ENCODE peak calls at places on chromosomes 3 and 15, in five cellular contexts. U is NCI-H187; W is GM10248; H is effector memory CD4-positive, alpha-beta T cell; J is caudate nucleus. S is an unnamed sample.

GRCh38 chr3:143311096-143311495 is 191.5 kb downstream of the CHST2 start:
- DNase-seq in H (no peak), J (no peak), W (no peak), U (no peak), S (no peak)

GRCh38 chr3:182389041-182389815 is 404.1 kb upstream of the ATP11B start:
- DNase-seq in W (no peak), J (no peak), U (peak), H (no peak), S (no peak)

GRCh38 chr3:157452097-157452496 is 15.4 kb downstream of the PTX3 start:
- DNase-seq in H (no peak), U (no peak), J (no peak), W (no peak), S (no peak)

GRCh38 chr15:62482715-62483429 is 317.8 kb upstream of the C2CD4B start:
- DNase-seq in H (no peak), J (no peak), W (peak), U (no peak), S (no peak)

GRCh38 chr15:33670567-33670966 is 297.7 kb upstream of the CHRM5 start:
- DNase-seq in J (no peak), U (no peak), H (no peak), W (no peak), S (no peak)

GRCh38 chr15:45549831-45550230 is 27.3 kb upstream of the SLC30A4 start:
- DNase-seq in U (no peak), H (no peak), J (no peak), W (no peak), S (no peak)

GRCh38 chr3:65597952-65598413 is 440.7 kb downstream of the MAGI1 start:
- DNase-seq in W (peak), U (no peak), H (no peak), J (no peak), S (no peak)

GRCh38 chr3:177574232-177574856 is 377.1 kb upstream of the TBL1XR1 start:
- DNase-seq in W (no peak), J (no peak), U (peak), H (no peak), S (no peak)

GRCh38 chr3:99962703-99963102 is 145.0 kb downstream of the CMSS1 start:
- DNase-seq in H (no peak), J (no peak), U (no peak), W (no peak), S (no peak)

GRCh38 chr15:77769700-77770099 is 137.0 kb upstream of the LINGO1 start:
- DNase-seq in H (no peak), U (no peak), J (no peak), W (no peak), S (no peak)

GRCh38 chr15:80179966-80180365 is 27.2 kb downstream of the FAH start:
- DNase-seq in H (no peak), U (no peak), W (no peak), J (no peak), S (no peak)

GRCh38 chr3:56884387-56884786 is 82.6 kb upstream of the ARHGEF3 start:
- DNase-seq in U (no peak), J (no peak), W (no peak), H (no peak), S (no peak)

GRCh38 chr15:81275711-81276417 is 48.1 kb downstream of the STARD5 start:
- DNase-seq in U (no peak), J (no peak), H (no peak), W (no peak), S (no peak)

GRCh38 chr15:70566047-70566835 is 197.1 kb downstream of the UACA start:
- DNase-seq in U (no peak), W (no peak), H (no peak), J (no peak), S (no peak)

GRCh38 chr15:68612979-68613740 is 34.4 kb downstream of the CORO2B start:
- DNase-seq in H (no peak), J (no peak), U (no peak), W (no peak), S (no peak)

GRCh38 chr15:77974098-77974414 is 103.5 kb downstream of the TBC1D2B start:
- DNase-seq in U (no peak), H (no peak), W (no peak), J (no peak), S (no peak)

GRCh38 chr3:114455432-114455831 is 161.6 kb downstream of the TIGIT start:
- DNase-seq in U (no peak), W (no peak), H (no peak), J (no peak), S (no peak)

GRCh38 chr15:77548608-77549551 is 83.8 kb downstream of the LINGO1 start:
- DNase-seq in H (no peak), U (no peak), W (no peak), J (no peak), S (no peak)